ENCODE peak calls at places on chromosomes 6 and 20, in five cellular contexts. U is SK-N-SH; P is heart left ventricle; M is CD4-positive, alpha-beta memory T cell; O is epithelial cell of proximal tubule. Q is an unnamed sample.

GRCh38 chr20:31596831-31597482 is 8.1 kb upstream of the ID1 start:
- DNase-seq in U (no peak), P (no peak), M (no peak), O (no peak), Q (no peak)

GRCh38 chr20:3710027-3710426 is 2.4 kb downstream of the SIGLEC1 start:
- DNase-seq in P (no peak), M (no peak), U (no peak), O (no peak), Q (no peak)

GRCh38 chr6:36204068-36204753 is 7.7 kb downstream of the BRPF3 start:
- DNase-seq in O (no peak), M (peak), U (no peak), P (no peak), Q (no peak)

GRCh38 chr6:155645328-155645727 is 189.7 kb upstream of the NOX3 start:
- DNase-seq in O (peak), U (no peak), M (no peak), P (no peak), Q (no peak)

GRCh38 chr6:161486326-161486725 is 212.5 kb upstream of the AGPAT4 start:
- DNase-seq in M (no peak), U (peak), O (no peak), P (peak), Q (no peak)

GRCh38 chr20:830011-830521 is 3.4 kb upstream of the FAM110A start:
- DNase-seq in M (no peak), P (no peak), O (no peak), U (no peak), Q (no peak)

GRCh38 chr20:60116128-60116909 is 158.1 kb downstream of the CDH26 start:
- DNase-seq in P (no peak), U (no peak), O (no peak), M (no peak), Q (no peak)

GRCh38 chr20:43681991-43682410 is 15.1 kb downstream of the MYBL2 start:
- DNase-seq in P (no peak), O (no peak), U (no peak), M (no peak), Q (no peak)

GRCh38 chr6:43355862-43356590 is 13.4 kb downstream of the ZNF318 start:
- DNase-seq in P (no peak), M (no peak), U (peak), O (no peak), Q (no peak)

GRCh38 chr6:44477293-44477894 is 89.9 kb downstream of the CDC5L start:
- DNase-seq in P (no peak), O (no peak), U (no peak), M (no peak), Q (no peak)

GRCh38 chr20:13212750-13213149 is 8.3 kb upstream of the ISM1 start:
- DNase-seq in M (no peak), U (no peak), P (no peak), O (peak), Q (no peak)

GRCh38 chr20:63351811-63352591 is 9.1 kb downstream of the CHRNA4 start:
- DNase-seq in M (no peak), O (no peak), P (no peak), U (peak), Q (no peak)

GRCh38 chr6:167566711-167567141 is 241.8 kb downstream of the TTLL2 start:
- DNase-seq in O (no peak), M (no peak), U (no peak), P (no peak), Q (no peak)

GRCh38 chr6:151257984-151258445 is 18.2 kb downstream of the AKAP12 start:
- DNase-seq in O (no peak), U (no peak), M (no peak), P (no peak), Q (no peak)

DNA sequence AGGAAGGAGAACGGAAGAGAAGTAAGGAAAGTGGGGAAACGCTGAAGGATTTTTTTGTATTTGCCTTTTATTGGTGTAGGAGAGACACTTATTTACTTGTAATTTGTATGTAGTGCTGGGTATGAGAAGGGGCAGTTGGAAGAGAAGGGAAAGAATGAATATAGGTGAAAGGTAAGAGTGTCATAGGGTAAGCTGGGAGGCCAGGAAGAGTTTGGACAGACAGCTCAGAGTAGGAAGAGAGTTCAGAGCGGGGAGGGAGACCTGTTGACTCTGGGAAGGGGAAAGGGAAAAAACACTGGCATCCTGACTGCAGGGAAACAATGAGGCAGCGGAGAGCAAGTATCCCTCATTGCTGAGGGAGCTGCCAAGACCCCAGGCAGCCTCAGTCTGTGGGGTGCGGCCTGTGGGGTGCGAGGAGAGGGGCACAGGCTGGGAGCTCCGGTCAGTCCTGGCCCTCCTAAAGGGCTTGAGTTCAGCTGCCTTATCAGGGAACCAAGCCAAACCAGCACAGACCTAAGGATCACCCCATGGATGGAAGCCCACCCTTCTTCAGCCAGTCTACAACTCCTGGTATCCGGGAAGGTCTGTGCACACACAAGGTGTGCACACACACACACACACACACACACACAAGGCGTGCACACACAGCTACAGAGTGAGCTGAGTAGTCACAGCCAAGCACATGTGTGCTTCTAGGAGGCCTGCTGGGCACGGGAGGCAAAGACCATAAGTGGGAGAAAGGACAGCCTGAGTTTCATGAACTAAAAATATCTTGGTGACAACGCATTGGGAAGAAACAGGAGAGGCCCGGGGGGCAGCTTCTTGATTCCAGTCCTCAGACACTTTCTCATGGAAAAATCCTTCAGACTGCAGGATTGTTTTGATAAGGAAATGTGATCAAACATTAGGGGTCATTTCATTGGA is 2.9 kb downstream of the TRAF3IP2 start:
- DNase-seq in U (no peak), M (no peak), O (no peak), P (peak), Q (no peak)
- H3K4me3 ChIP-seq in U (no peak), M (no peak), O (peak), P (peak), Q (no peak)

GRCh38 chr6:41321183-41321582 is 14.2 kb upstream of the NCR2 start:
- DNase-seq in U (no peak), M (no peak), O (no peak), P (no peak), Q (no peak)

GRCh38 chr6:41315203-41315602 is 20.2 kb upstream of the NCR2 start:
- DNase-seq in O (no peak), P (no peak), M (no peak), U (no peak), Q (no peak)

GRCh38 chr6:41315943-41316342 is 19.5 kb upstream of the NCR2 start:
- DNase-seq in M (no peak), U (no peak), P (no peak), O (no peak), Q (no peak)

GRCh38 chr6:41318648-41319565 is 16.5 kb upstream of the NCR2 start:
- DNase-seq in M (peak), U (peak), O (peak), P (peak), Q (peak)
- H3K4me3 ChIP-seq in M (no peak), U (peak), O (peak), P (peak), Q (no peak)

DNA sequence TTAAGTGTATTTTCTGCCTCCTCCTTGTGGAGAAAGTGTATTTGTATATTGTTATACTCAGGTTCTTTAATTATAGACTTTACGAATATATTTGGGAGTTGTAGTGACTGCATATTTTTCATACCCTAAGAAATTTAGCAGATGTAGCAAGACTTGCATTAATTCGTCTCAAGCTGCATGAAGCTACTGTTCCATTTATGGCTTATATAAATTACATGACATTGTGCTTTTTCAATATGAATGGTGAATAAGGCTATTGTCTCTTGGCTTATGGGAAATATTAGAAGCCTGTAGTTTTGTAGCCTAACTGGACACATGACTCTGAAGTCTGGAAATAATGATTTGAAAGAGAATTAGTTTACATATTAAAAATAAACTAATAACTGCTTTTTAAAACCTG is 2.4 kb downstream of the ADGRG6 start:
- DNase-seq in M (no peak), O (no peak), P (no peak), U (no peak), Q (no peak)
- H3K4me3 ChIP-seq in M (no peak), O (no peak), P (no peak), U (peak), Q (peak)

GRCh38 chr6:158639056-158639455 is 5.5 kb downstream of the DYNLT1 start:
- DNase-seq in O (no peak), U (no peak), M (no peak), P (no peak), Q (no peak)

GRCh38 chr6:158642097-158642601 is 2.4 kb downstream of the DYNLT1 start:
- DNase-seq in P (peak), U (no peak), M (no peak), O (peak), Q (peak)

GRCh38 chr6:158642805-158643489 is 1.6 kb downstream of the DYNLT1 start:
- DNase-seq in U (no peak), M (peak), O (no peak), P (no peak), Q (no peak)

GRCh38 chr6:158638393-158638792 is 6.2 kb downstream of the DYNLT1 start:
- DNase-seq in M (no peak), P (no peak), U (no peak), O (no peak), Q (no peak)

DNA sequence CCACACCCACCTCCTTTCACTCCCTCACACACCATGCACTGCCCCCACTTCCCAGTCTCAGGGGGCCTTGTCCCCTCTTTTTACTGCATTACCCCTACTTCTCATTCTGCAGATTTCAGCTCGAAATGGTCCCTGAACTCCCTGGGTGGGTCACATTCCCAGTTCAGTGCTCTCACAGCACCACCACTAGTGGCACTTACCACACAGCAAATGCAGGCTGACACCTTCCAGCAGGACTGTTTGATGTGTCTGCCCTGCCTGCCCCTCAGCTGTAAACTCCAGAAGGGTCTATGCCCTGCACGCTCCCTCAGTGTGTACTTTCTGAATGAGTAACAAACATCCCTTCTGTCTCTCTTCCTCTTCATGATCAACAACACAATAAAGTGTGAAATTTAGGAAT is 4.0 kb downstream of the DYNLT1 start:
- DNase-seq in M (no peak), U (no peak), P (no peak), O (no peak), Q (no peak)
- H3K4me3 ChIP-seq in M (peak), U (peak), P (no peak), O (no peak), Q (no peak)

GRCh38 chr6:139852484-139853140 is 478.2 kb upstream of the CITED2 start:
- DNase-seq in P (no peak), O (no peak), U (no peak), M (no peak), Q (peak)
- H3K4me3 ChIP-seq in P (no peak), O (no peak), U (no peak), M (no peak), Q (no peak)

GRCh38 chr6:33296797-33297405 is 1.8 kb downstream of the RGL2 start:
- DNase-seq in M (no peak), U (no peak), O (no peak), P (no peak), Q (no peak)
- H3K4me3 ChIP-seq in M (no peak), U (peak), O (peak), P (peak), Q (peak)

DNA sequence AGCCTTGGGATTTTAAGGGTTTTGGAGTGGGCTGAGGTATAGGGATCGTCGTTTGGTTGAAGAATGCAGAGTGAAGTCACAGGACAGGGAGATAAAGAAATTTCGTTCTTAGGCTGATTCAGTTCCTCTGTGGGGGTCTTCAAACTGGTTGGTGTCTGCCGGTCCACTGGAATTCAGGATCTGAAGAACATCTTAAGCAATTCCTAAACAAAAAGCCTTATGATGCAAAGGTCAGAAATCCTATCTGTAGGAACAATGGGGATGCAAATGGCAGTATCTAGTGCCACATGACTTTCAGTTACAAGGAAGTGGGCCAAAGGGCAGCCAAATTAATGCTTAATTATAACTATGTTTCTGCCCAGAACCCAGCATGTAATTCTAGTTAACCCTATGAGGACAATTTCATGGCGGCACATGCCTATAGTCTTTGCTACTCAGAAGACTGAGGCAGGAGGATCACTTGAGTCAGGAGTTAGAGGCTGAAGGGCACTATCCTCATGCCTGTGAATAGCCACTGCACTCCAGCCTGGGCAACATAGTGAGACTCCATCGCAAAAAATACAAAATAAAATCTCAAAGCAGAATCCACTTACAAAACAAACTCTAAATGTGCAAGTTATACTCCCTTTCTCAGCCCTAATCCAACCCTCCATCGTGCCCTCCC is 4.6 kb upstream of the SLC2A10 start:
- DNase-seq in O (no peak), P (no peak), U (no peak), M (no peak), Q (no peak)
- H3K4me3 ChIP-seq in O (no peak), P (no peak), U (no peak), M (no peak), Q (no peak)

GRCh38 chr6:158284340-158285210 is 27.7 kb upstream of the TULP4 start:
- DNase-seq in P (no peak), U (no peak), M (peak), O (no peak), Q (no peak)
- H3K4me3 ChIP-seq in P (no peak), U (peak), M (no peak), O (no peak), Q (no peak)